ENCODE peak calls at places on chromosomes 1 and 21, in seven cellular contexts. One of them, this sample, is unnamed.

GRCh38 chr1:186492531-186493291 is 31.8 kb upstream of the PDC start:
- ATAC-seq in heart left ventricle: no peak
- ATAC-seq in upper lobe of left lung: peak
- ATAC-seq in lower lobe of right lung: peak
- ATAC-seq in pancreas: no peak
- ATAC-seq in HCT116: no peak
- ATAC-seq in GM12878: no peak
- ATAC-seq in this sample: no peak

GRCh38 chr21:42784276-42784675 is 95.1 kb downstream of the WDR4 start:
- ATAC-seq in GM12878: no peak
- ATAC-seq in pancreas: no peak
- ATAC-seq in upper lobe of left lung: no peak
- ATAC-seq in HCT116: no peak
- ATAC-seq in lower lobe of right lung: peak
- ATAC-seq in heart left ventricle: peak
- ATAC-seq in this sample: peak

GRCh38 chr1:173383341-173383740 is 93.8 kb upstream of the PRDX6 start:
- ATAC-seq in pancreas: no peak
- ATAC-seq in lower lobe of right lung: no peak
- ATAC-seq in HCT116: no peak
- ATAC-seq in GM12878: no peak
- ATAC-seq in upper lobe of left lung: no peak
- ATAC-seq in heart left ventricle: no peak
- ATAC-seq in this sample: no peak

GRCh38 chr1:200180821-200181220 is 153.3 kb downstream of the NR5A2 start:
- ATAC-seq in upper lobe of left lung: peak
- ATAC-seq in lower lobe of right lung: peak
- ATAC-seq in GM12878: peak
- ATAC-seq in heart left ventricle: peak
- ATAC-seq in pancreas: peak
- ATAC-seq in HCT116: peak
- ATAC-seq in this sample: no peak

GRCh38 chr1:194940336-194940735 is 1667.9 kb downstream of the KCNT2 start:
- ATAC-seq in heart left ventricle: no peak
- ATAC-seq in upper lobe of left lung: no peak
- ATAC-seq in HCT116: no peak
- ATAC-seq in pancreas: no peak
- ATAC-seq in lower lobe of right lung: no peak
- ATAC-seq in GM12878: no peak
- ATAC-seq in this sample: no peak

GRCh38 chr1:21861602-21862429 is 49.8 kb downstream of the LDLRAD2 start:
- ATAC-seq in HCT116: peak
- ATAC-seq in lower lobe of right lung: no peak
- ATAC-seq in heart left ventricle: no peak
- ATAC-seq in upper lobe of left lung: no peak
- ATAC-seq in GM12878: no peak
- ATAC-seq in pancreas: no peak
- ATAC-seq in this sample: peak

GRCh38 chr1:115314765-115315164 is 23.3 kb downstream of the NGF start:
- ATAC-seq in GM12878: no peak
- ATAC-seq in lower lobe of right lung: peak
- ATAC-seq in heart left ventricle: peak
- ATAC-seq in upper lobe of left lung: peak
- ATAC-seq in HCT116: no peak
- ATAC-seq in pancreas: no peak
- ATAC-seq in this sample: peak

GRCh38 chr21:43211085-43212071 is 42.6 kb downstream of the CRYAA start:
- ATAC-seq in HCT116: peak
- ATAC-seq in heart left ventricle: peak
- ATAC-seq in upper lobe of left lung: peak
- ATAC-seq in pancreas: peak
- ATAC-seq in GM12878: peak
- ATAC-seq in lower lobe of right lung: peak
- ATAC-seq in this sample: no peak

GRCh38 chr1:63799324-63799723 is 25.5 kb downstream of the ROR1 start:
- ATAC-seq in pancreas: no peak
- ATAC-seq in GM12878: no peak
- ATAC-seq in upper lobe of left lung: no peak
- ATAC-seq in heart left ventricle: no peak
- ATAC-seq in HCT116: no peak
- ATAC-seq in lower lobe of right lung: no peak
- ATAC-seq in this sample: no peak

GRCh38 chr1:247376659-247377058 is 39.3 kb upstream of the NLRP3 start:
- ATAC-seq in GM12878: no peak
- ATAC-seq in heart left ventricle: no peak
- ATAC-seq in pancreas: no peak
- ATAC-seq in upper lobe of left lung: no peak
- ATAC-seq in lower lobe of right lung: no peak
- ATAC-seq in HCT116: no peak
- ATAC-seq in this sample: no peak

GRCh38 chr1:32733573-32734321 is 31.2 kb upstream of the SYNC start:
- ATAC-seq in heart left ventricle: no peak
- ATAC-seq in HCT116: no peak
- ATAC-seq in GM12878: peak
- ATAC-seq in pancreas: no peak
- ATAC-seq in lower lobe of right lung: peak
- ATAC-seq in upper lobe of left lung: no peak
- ATAC-seq in this sample: no peak

GRCh38 chr1:9332513-9333143 is 39.9 kb downstream of the SPSB1 start:
- ATAC-seq in lower lobe of right lung: no peak
- ATAC-seq in upper lobe of left lung: no peak
- ATAC-seq in pancreas: no peak
- ATAC-seq in heart left ventricle: no peak
- ATAC-seq in GM12878: no peak
- ATAC-seq in HCT116: no peak
- ATAC-seq in this sample: no peak

GRCh38 chr1:172895761-172896160 is 155.0 kb downstream of the TNFSF18 start:
- ATAC-seq in GM12878: no peak
- ATAC-seq in upper lobe of left lung: no peak
- ATAC-seq in heart left ventricle: no peak
- ATAC-seq in HCT116: peak
- ATAC-seq in lower lobe of right lung: no peak
- ATAC-seq in pancreas: no peak
- ATAC-seq in this sample: no peak

GRCh38 chr1:198443374-198444233 is 96.9 kb downstream of the ATP6V1G3 start:
- ATAC-seq in GM12878: no peak
- ATAC-seq in HCT116: peak
- ATAC-seq in upper lobe of left lung: no peak
- ATAC-seq in pancreas: no peak
- ATAC-seq in heart left ventricle: no peak
- ATAC-seq in lower lobe of right lung: no peak
- ATAC-seq in this sample: no peak

GRCh38 chr1:154237435-154237834 is 16.7 kb downstream of the UBAP2L start:
- ATAC-seq in upper lobe of left lung: no peak
- ATAC-seq in GM12878: no peak
- ATAC-seq in pancreas: no peak
- ATAC-seq in heart left ventricle: no peak
- ATAC-seq in lower lobe of right lung: no peak
- ATAC-seq in HCT116: no peak
- ATAC-seq in this sample: no peak

GRCh38 chr1:200033511-200034261 is 6.2 kb downstream of the NR5A2 start:
- ATAC-seq in GM12878: no peak
- ATAC-seq in HCT116: no peak
- ATAC-seq in pancreas: peak
- ATAC-seq in lower lobe of right lung: no peak
- ATAC-seq in upper lobe of left lung: no peak
- ATAC-seq in heart left ventricle: no peak
- ATAC-seq in this sample: no peak

GRCh38 chr1:95723346-95723745 is 489.3 kb downstream of the RWDD3 start:
- ATAC-seq in heart left ventricle: no peak
- ATAC-seq in GM12878: no peak
- ATAC-seq in HCT116: no peak
- ATAC-seq in upper lobe of left lung: no peak
- ATAC-seq in pancreas: no peak
- ATAC-seq in lower lobe of right lung: no peak
- ATAC-seq in this sample: no peak

GRCh38 chr1:80468356-80468755 is 1332.4 kb upstream of the ADGRL2 start:
- ATAC-seq in upper lobe of left lung: no peak
- ATAC-seq in lower lobe of right lung: no peak
- ATAC-seq in HCT116: no peak
- ATAC-seq in heart left ventricle: no peak
- ATAC-seq in GM12878: no peak
- ATAC-seq in pancreas: no peak
- ATAC-seq in this sample: no peak

GRCh38 chr1:230542054-230542453 is 100.2 kb upstream of the COG2 start:
- ATAC-seq in lower lobe of right lung: no peak
- ATAC-seq in heart left ventricle: no peak
- ATAC-seq in pancreas: no peak
- ATAC-seq in GM12878: no peak
- ATAC-seq in upper lobe of left lung: no peak
- ATAC-seq in HCT116: no peak
- ATAC-seq in this sample: no peak

DNA sequence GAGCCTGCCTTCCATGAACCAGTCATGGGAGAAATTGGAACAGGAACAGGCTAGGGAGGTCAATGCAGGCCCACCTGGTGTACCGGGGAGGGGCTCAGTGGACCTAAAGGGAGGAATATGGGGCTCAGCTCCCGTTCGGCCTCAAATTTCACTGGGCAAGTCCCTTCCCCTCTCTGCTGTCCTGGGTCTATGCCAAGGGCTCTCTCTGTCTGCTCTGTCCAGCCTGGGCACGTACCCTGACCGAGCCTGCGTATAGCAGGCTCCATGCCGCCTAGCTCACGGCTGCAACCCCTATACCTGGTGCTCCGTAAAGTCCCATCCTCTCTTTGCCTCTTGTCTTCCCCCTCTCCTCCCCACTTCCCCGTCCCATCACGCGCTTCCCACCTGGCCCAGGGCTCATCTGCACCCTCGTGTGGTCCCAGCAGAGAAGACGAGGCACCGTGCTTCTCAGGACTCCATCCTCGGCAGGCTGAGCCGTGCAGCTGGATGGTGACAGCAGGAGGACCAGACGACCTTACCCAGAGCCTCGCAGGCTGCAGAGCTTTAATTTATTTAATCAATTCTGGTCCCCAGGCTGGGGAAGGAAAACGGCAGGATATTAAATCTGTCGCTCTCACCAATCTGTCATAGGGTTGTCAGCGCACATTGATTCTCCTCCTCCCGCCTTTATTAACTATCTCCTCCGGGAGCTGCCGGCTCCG is 25.1 kb upstream of the DISP3 start:
- ATAC-seq in HCT116: peak
- ATAC-seq in heart left ventricle: no peak
- ATAC-seq in lower lobe of right lung: no peak
- ATAC-seq in upper lobe of left lung: no peak
- ATAC-seq in GM12878: no peak
- ATAC-seq in pancreas: no peak
- ATAC-seq in this sample: no peak
- TF ChIP-seq CTCF in HCT116: no peak
- TF ChIP-seq CTCF in heart left ventricle: no peak
- TF ChIP-seq CTCF in lower lobe of right lung: no peak
- TF ChIP-seq CTCF in upper lobe of left lung: no peak
- TF ChIP-seq CTCF in GM12878: no peak
- TF ChIP-seq CTCF in pancreas: no peak
- TF ChIP-seq CTCF in this sample: no peak

GRCh38 chr21:27363719-27364479 is 397.0 kb upstream of the ADAMTS5 start:
- ATAC-seq in HCT116: no peak
- ATAC-seq in lower lobe of right lung: no peak
- ATAC-seq in heart left ventricle: no peak
- ATAC-seq in upper lobe of left lung: no peak
- ATAC-seq in GM12878: no peak
- ATAC-seq in pancreas: no peak
- ATAC-seq in this sample: no peak

GRCh38 chr21:27359141-27359540 is 392.3 kb upstream of the ADAMTS5 start:
- ATAC-seq in lower lobe of right lung: no peak
- ATAC-seq in pancreas: no peak
- ATAC-seq in HCT116: no peak
- ATAC-seq in heart left ventricle: no peak
- ATAC-seq in GM12878: no peak
- ATAC-seq in upper lobe of left lung: no peak
- ATAC-seq in this sample: no peak

GRCh38 chr21:27365394-27365793 is 398.5 kb upstream of the ADAMTS5 start:
- ATAC-seq in lower lobe of right lung: no peak
- ATAC-seq in pancreas: no peak
- ATAC-seq in HCT116: no peak
- ATAC-seq in GM12878: no peak
- ATAC-seq in heart left ventricle: no peak
- ATAC-seq in upper lobe of left lung: no peak
- ATAC-seq in this sample: no peak

GRCh38 chr21:27366846-27367245 is 400.0 kb upstream of the ADAMTS5 start:
- ATAC-seq in heart left ventricle: no peak
- ATAC-seq in upper lobe of left lung: no peak
- ATAC-seq in GM12878: no peak
- ATAC-seq in HCT116: no peak
- ATAC-seq in lower lobe of right lung: no peak
- ATAC-seq in pancreas: no peak
- ATAC-seq in this sample: no peak

DNA sequence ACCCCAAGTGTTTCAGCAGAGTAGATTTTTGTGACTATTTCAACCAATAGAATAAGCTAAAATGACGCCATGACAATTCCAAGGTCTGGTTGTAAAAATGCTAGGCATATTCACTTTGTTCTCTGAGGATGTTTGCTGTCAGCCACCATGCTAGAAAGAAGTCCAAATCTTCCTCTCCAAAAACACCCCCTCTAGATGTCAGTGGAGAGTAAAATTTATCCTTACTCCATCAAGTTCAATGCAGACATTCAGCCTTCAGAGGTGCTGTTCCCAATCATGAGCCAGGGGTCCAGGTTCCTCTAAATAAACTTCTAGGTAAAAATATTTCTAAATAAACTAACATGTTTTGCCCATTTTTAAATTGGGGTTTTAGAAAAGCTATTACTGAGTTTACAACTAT is 395.4 kb upstream of the ADAMTS5 start:
- ATAC-seq in upper lobe of left lung: no peak
- ATAC-seq in HCT116: no peak
- ATAC-seq in heart left ventricle: no peak
- ATAC-seq in pancreas: no peak
- ATAC-seq in GM12878: no peak
- ATAC-seq in lower lobe of right lung: no peak
- ATAC-seq in this sample: no peak
- TF ChIP-seq CTCF in upper lobe of left lung: no peak
- TF ChIP-seq CTCF in HCT116: no peak
- TF ChIP-seq CTCF in heart left ventricle: peak
- TF ChIP-seq CTCF in pancreas: no peak
- TF ChIP-seq CTCF in GM12878: no peak
- TF ChIP-seq CTCF in lower lobe of right lung: peak
- TF ChIP-seq CTCF in this sample: no peak

GRCh38 chr1:47004004-47004403 is 19.5 kb upstream of the CYP4X1 start:
- ATAC-seq in HCT116: no peak
- ATAC-seq in lower lobe of right lung: peak
- ATAC-seq in GM12878: no peak
- ATAC-seq in heart left ventricle: no peak
- ATAC-seq in pancreas: no peak
- ATAC-seq in upper lobe of left lung: no peak
- ATAC-seq in this sample: no peak

GRCh38 chr1:46996659-46997281 is 26.7 kb upstream of the CYP4X1 start:
- ATAC-seq in pancreas: no peak
- ATAC-seq in upper lobe of left lung: no peak
- ATAC-seq in heart left ventricle: no peak
- ATAC-seq in HCT116: no peak
- ATAC-seq in lower lobe of right lung: no peak
- ATAC-seq in GM12878: no peak
- ATAC-seq in this sample: no peak

GRCh38 chr1:47002211-47002610 is 21.3 kb upstream of the CYP4X1 start:
- ATAC-seq in upper lobe of left lung: no peak
- ATAC-seq in pancreas: no peak
- ATAC-seq in heart left ventricle: no peak
- ATAC-seq in lower lobe of right lung: no peak
- ATAC-seq in HCT116: peak
- ATAC-seq in GM12878: no peak
- ATAC-seq in this sample: no peak
- TF ChIP-seq CTCF in upper lobe of left lung: peak
- TF ChIP-seq CTCF in pancreas: no peak
- TF ChIP-seq CTCF in heart left ventricle: peak
- TF ChIP-seq CTCF in lower lobe of right lung: no peak
- TF ChIP-seq CTCF in HCT116: peak
- TF ChIP-seq CTCF in GM12878: peak
- TF ChIP-seq CTCF in this sample: no peak

GRCh38 chr1:216710042-216710441 is 13.2 kb downstream of the ESRRG start:
- ATAC-seq in HCT116: no peak
- ATAC-seq in lower lobe of right lung: no peak
- ATAC-seq in heart left ventricle: peak
- ATAC-seq in upper lobe of left lung: no peak
- ATAC-seq in pancreas: no peak
- ATAC-seq in GM12878: no peak
- ATAC-seq in this sample: no peak
- TF ChIP-seq CTCF in HCT116: no peak
- TF ChIP-seq CTCF in lower lobe of right lung: no peak
- TF ChIP-seq CTCF in heart left ventricle: no peak
- TF ChIP-seq CTCF in upper lobe of left lung: no peak
- TF ChIP-seq CTCF in pancreas: no peak
- TF ChIP-seq CTCF in GM12878: no peak
- TF ChIP-seq CTCF in this sample: no peak